ENCODE peak calls at places on chromosomes 5 and 9, in eight cellular contexts. L is GM23338, B is right atrium auricular region, U is cardiac fibroblast, M is choroid plexus epithelial cell, V is tibial nerve, S is BJ, J is tibial artery. R is an unnamed sample.

GRCh38 chr9:137323531-137324331 is 21.7 kb upstream of the NRARP start:
- DNase-seq in L (no peak), B (no peak), U (no peak), M (no peak), V (no peak), S (no peak), J (peak), R (no peak)

GRCh38 chr5:111869681-111870080 is 112.7 kb upstream of the NREP start:
- DNase-seq in L (no peak), B (no peak), U (peak), M (peak), V (no peak), S (no peak), J (no peak), R (peak)

GRCh38 chr9:82456621-82457020 is 468.0 kb downstream of the SPATA31D1 start:
- DNase-seq in L (no peak), B (no peak), U (peak), M (peak), V (no peak), S (peak), J (no peak), R (peak)

GRCh38 chr9:138096192-138096845 is 218.7 kb downstream of the CACNA1B start:
- DNase-seq in L (no peak), B (no peak), U (no peak), M (no peak), V (no peak), S (no peak), J (peak), R (no peak)

GRCh38 chr5:146337928-146338327 is 711 bp upstream of the POU4F3 start:
- DNase-seq in L (no peak), B (no peak), U (no peak), M (no peak), V (no peak), S (no peak), J (no peak), R (no peak)

GRCh38 chr9:136019041-136019680 is 58.0 kb upstream of the UBAC1 start:
- DNase-seq in L (no peak), B (no peak), U (no peak), M (no peak), V (no peak), S (no peak), J (peak), R (no peak)

GRCh38 chr5:20972419-20972925 is 984.5 kb upstream of the CDH18 start:
- DNase-seq in L (peak), B (no peak), U (peak), M (peak), V (no peak), S (no peak), J (peak), R (peak)

GRCh38 chr9:136228107-136228875 is 17.3 kb downstream of the QSOX2 start:
- DNase-seq in L (no peak), B (no peak), U (peak), M (peak), V (no peak), S (no peak), J (no peak), R (peak)

GRCh38 chr9:114409103-114409780 is 21.5 kb upstream of the AKNA start:
- DNase-seq in L (peak), B (no peak), U (peak), M (peak), V (no peak), S (no peak), J (no peak), R (no peak)

GRCh38 chr5:176418251-176418650 is 1.9 kb upstream of the CLTB start:
- DNase-seq in L (no peak), B (no peak), U (peak), M (no peak), V (no peak), S (no peak), J (peak), R (no peak)

GRCh38 chr5:33800221-33800950 is 91.4 kb downstream of the ADAMTS12 start:
- DNase-seq in L (no peak), B (no peak), U (peak), M (no peak), V (no peak), S (no peak), J (no peak), R (peak)

GRCh38 chr9:137305060-137305787 is 3.2 kb upstream of the NRARP start:
- DNase-seq in L (peak), B (no peak), U (peak), M (peak), V (no peak), S (no peak), J (peak), R (peak)

GRCh38 chr5:151449836-151450235 is 2.4 kb downstream of the SLC36A1 start:
- DNase-seq in L (no peak), B (no peak), U (no peak), M (no peak), V (no peak), S (no peak), J (no peak), R (no peak)

GRCh38 chr9:109251080-109251775 is 69.6 kb downstream of the EPB41L4B start:
- DNase-seq in L (no peak), B (no peak), U (peak), M (peak), V (no peak), S (no peak), J (no peak), R (no peak)

GRCh38 chr5:170269579-170269978 is 28.0 kb downstream of the LCP2 start:
- DNase-seq in L (no peak), B (no peak), U (no peak), M (no peak), V (no peak), S (no peak), J (no peak), R (no peak)

GRCh38 chr9:126327016-126327749 is 554 bp downstream of the MVB12B start:
- DNase-seq in L (peak), B (no peak), U (no peak), M (no peak), V (no peak), S (no peak), J (no peak), R (no peak)

GRCh38 chr9:89411759-89412158 is 86.2 kb downstream of the SEMA4D start:
- DNase-seq in L (no peak), B (no peak), U (no peak), M (no peak), V (no peak), S (no peak), J (no peak), R (no peak)
- H3K4me3 ChIP-seq in L (peak), B (no peak), U (no peak), M (no peak), V (no peak), S (no peak), J (no peak), R (no peak)

DNA sequence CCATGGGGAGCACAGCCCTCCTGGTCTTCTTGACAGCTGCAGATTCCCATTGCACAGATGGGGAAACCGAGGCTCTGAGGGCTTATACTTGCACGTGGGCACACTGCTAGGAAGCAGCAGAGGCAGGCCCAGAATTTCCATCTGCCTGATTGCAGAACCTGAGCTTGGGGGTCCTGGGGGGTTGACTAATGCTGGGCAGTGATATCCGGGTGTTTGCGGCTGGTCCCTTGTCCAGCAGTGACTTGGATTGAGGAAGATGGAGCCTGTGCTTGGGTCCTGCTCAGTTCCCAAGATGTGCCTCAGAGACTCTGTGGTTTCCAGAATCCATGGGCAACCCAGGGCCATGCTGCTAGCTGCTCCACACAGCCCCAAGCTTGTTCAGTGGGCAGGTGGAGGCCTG is 91.2 kb downstream of the PHF2 start:
- DNase-seq in L (no peak), B (no peak), U (no peak), M (no peak), V (no peak), S (no peak), J (peak), R (no peak)
- TF ChIP-seq CTCF in L (no peak), B (no peak), U (no peak), M (no peak), V (no peak), S (no peak), J (no peak), R (no peak)

DNA sequence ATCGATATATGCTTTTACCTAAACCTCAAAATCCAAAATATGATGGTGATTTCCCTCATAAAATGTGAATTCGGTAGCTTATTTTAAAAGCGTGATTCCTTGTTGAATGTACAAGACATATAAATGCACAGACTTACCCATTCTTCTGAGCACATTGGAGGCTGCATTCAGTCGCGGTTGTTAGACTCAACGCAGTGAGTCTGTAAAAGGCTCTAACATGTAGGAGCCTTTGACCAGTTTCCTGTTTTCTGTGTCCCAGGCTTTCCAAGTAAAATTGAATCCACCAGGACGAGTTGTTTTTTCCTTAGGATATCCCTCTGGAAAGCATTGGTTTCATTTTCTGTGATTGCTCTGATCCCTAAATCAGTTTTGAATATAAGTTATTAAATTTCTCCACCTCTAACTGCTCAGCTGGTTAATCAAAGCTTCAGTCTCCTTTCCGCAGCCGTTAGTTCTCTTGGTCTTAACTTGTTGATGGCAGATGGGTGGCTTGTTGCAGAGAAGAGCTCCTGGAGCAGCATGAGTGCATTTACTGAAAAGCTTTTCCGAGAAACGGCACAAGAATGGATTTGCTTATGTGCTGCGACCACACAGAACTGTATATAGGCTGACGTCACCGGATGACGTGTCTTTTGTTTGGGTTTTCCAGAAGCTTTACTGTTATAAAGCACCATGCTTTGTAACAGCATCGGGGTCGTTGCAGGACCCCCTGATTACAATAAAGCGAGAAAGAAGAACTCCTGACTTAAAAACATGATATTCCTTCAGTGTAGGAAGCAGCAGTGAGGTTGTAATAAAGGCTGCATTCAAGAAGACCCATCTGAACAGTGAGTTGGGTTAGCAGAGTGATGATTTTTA is at the start of gene LRRTM2:
- DNase-seq in L (no peak), B (no peak), U (peak), M (peak), V (no peak), S (peak), J (no peak), R (peak)
- H3K4me3 ChIP-seq in L (no peak), B (no peak), U (no peak), M (peak), V (no peak), S (peak), J (no peak), R (peak)

DNA sequence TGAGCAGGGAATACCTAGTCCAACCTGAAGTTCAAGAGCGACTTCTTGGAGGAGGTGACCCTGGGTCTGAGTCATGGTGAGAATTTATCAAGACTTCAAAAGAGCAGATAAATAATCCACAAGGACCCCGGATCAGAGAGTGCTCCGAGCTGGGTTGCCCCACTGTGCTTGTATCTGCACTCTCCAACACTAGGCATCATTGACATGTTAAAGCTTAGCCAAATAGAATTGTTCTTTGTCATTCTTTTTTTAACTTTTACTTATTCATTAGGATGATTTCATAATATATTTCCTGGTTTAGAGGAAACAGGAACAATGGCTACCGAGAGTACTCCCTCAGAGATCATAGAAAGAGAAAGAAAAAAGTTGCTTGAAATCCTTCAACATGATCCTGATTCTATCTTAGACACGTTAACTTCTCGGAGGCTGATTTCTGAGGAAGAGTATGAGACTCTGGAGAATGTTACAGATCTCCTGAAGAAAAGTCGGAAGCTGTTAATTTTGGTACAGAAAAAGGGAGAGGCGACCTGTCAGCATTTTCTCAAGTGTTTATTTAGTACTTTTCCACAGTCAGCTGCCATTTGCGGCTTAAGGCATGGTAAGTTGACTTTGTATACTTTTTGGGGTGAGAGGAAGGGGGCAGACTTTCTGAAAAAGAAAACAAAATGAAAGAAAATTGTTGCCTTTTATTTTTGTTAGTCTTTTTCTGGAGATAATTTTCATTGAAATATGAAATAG is at the start of gene CARD6:
- DNase-seq in L (no peak), B (no peak), U (peak), M (peak), V (peak), S (no peak), J (no peak), R (peak)
- TF ChIP-seq CTCF in L (peak), B (peak), U (no peak), M (peak), V (no peak), S (no peak), J (no peak), R (peak)

GRCh38 chr5:138449501-138450239 is 10.8 kb downstream of the REEP2 start:
- DNase-seq in L (peak), B (peak), U (peak), M (peak), V (peak), S (no peak), J (peak), R (peak)
- H3K4me3 ChIP-seq in L (peak), B (no peak), U (no peak), M (peak), V (no peak), S (no peak), J (no peak), R (peak)

GRCh38 chr5:139872052-139872766 is 76.6 kb downstream of the PSD2 start:
- DNase-seq in L (peak), B (no peak), U (no peak), M (no peak), V (no peak), S (no peak), J (no peak), R (no peak)
- TF ChIP-seq CTCF in L (peak), B (no peak), U (no peak), M (peak), V (no peak), S (no peak), J (no peak), R (no peak)

GRCh38 chr9:693460-694390 is 147.8 kb upstream of the DMRT1 start:
- DNase-seq in L (peak), B (peak), U (peak), M (peak), V (peak), S (no peak), J (peak), R (peak)
- H3K4me3 ChIP-seq in L (no peak), B (peak), U (peak), M (no peak), V (peak), S (peak), J (peak), R (peak)

DNA sequence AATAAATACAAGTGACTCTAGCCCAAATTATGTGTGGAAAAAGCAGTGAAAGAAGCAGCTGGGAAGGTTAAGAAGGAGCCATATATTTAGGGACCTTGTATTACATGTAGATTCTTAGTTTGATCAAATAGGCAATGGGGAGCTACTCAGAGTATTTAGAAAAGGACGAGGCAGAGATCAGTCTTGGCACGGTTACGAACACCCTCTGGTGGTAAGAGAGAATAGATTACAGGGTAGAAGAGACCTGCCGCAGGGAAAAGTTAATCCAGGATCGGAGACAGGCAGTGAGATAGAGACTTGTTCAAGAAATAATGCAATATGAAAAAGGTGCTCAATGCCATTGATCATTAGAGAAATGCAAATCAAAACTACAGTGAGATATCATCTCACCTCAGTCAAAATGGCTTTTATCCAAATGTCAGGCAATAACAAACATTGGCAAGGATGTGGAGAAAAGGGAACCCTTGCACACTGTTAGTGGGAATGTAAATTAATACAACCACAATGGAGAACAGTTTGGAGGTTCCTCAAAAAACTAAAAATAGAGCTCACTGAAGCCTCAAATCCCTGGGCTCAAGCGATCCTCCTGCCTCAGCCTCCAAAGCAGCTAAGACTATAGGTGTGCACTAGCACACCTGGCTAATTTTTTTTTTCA is 12.0 kb downstream of the INIP start:
- DNase-seq in L (peak), B (no peak), U (peak), M (peak), V (no peak), S (no peak), J (no peak), R (peak)
- TF ChIP-seq CTCF in L (peak), B (peak), U (peak), M (peak), V (peak), S (peak), J (peak), R (peak)

R was measured in fibroblast of mammary gland.